ENCODE peak calls at places on chromosomes 13 and 19, in ten cellular contexts. T is activated naive CD4-positive, alpha-beta T cell treated with anti-CD3 and anti-CD28 coated beads, Interleukin-2, amount 50 U/mL, for 72 hours; Z is CD4-positive, alpha-beta T cell; Q is left kidney; E is CD4-positive, CD25-positive, alpha-beta regulatory T cell; P is neural progenitor cell; D is IMR-90; C is Right ventricle myocardium inferior; A is upper lobe of left lung; N is T-helper 2 cell. R is an unnamed sample.
A peak's percentile ranks its signal among the peaks of the same experiment; 100 is the strongest.

GRCh38 chr19:48660854-48661731 is 11.7 kb downstream of the NTN5 start:
- DNase-seq in Q (peak; percentile 84), P (peak; percentile 73), T (peak; percentile 80), Z (peak; percentile 70), N (peak; percentile 71), A (peak; percentile 85), C (peak; percentile 91), E (peak; percentile 70), D (peak; percentile 86), R (peak; percentile 97)

GRCh38 chr19:28697308-28697707 is 515.6 kb downstream of the UQCRFS1 start:
- DNase-seq in N (no peak), A (no peak), T (no peak), E (no peak), C (no peak), Z (no peak), Q (no peak), D (no peak), P (no peak), R (no peak)

GRCh38 chr13:75558130-75558840 is 8.7 kb downstream of the UCHL3 start:
- DNase-seq in E (no peak), N (no peak), T (no peak), Z (no peak), Q (no peak), D (no peak), A (no peak), P (no peak), C (no peak), R (no peak)

GRCh38 chr13:110173247-110173818 is 133.6 kb downstream of the COL4A1 start:
- DNase-seq in N (no peak), E (no peak), T (no peak), Z (no peak), C (no peak), Q (no peak), A (no peak), P (no peak), D (peak; percentile 13), R (no peak)

GRCh38 chr13:35649162-35649561 is 172.7 kb upstream of the MAB21L1 start:
- DNase-seq in C (no peak), T (no peak), D (peak; percentile 2), E (no peak), N (no peak), P (no peak), Q (no peak), Z (no peak), A (no peak), R (no peak)

GRCh38 chr19:27742041-27742440 is 1470.9 kb downstream of the UQCRFS1 start:
- DNase-seq in Z (no peak), C (no peak), N (no peak), Q (no peak), A (no peak), P (no peak), E (no peak), D (no peak), T (no peak), R (no peak)

GRCh38 chr19:7994114-7994513 is 11.3 kb downstream of the ELAVL1 start:
- DNase-seq in A (no peak), P (no peak), E (no peak), T (no peak), Z (no peak), C (no peak), N (no peak), D (no peak), Q (no peak), R (no peak)

GRCh38 chr19:47507031-47507430 is 7.8 kb downstream of the NAPA start:
- DNase-seq in Q (peak; percentile 60), P (no peak), D (no peak), E (no peak), C (no peak), Z (no peak), T (no peak), A (no peak), N (no peak), R (no peak)

GRCh38 chr19:10712754-10713153 is 5.1 kb upstream of the DNM2 start:
- DNase-seq in D (no peak), Z (no peak), A (no peak), P (no peak), Q (peak; percentile 43), T (no peak), E (no peak), N (no peak), C (no peak), R (no peak)

GRCh38 chr19:13848811-13849241 is 28.1 kb upstream of the NANOS3 start:
- DNase-seq in P (no peak), T (no peak), N (no peak), D (no peak), A (no peak), C (peak; percentile 43), Q (no peak), E (no peak), Z (no peak), R (no peak)

GRCh38 chr13:99131410-99131809 is 69.2 kb upstream of the UBAC2 start:
- DNase-seq in Z (no peak), D (no peak), Q (no peak), A (no peak), C (no peak), E (no peak), T (no peak), P (no peak), N (no peak), R (no peak)

GRCh38 chr13:105914637-105915036 is 620.8 kb downstream of the EFNB2 start:
- DNase-seq in C (no peak), N (no peak), Q (no peak), Z (no peak), A (no peak), D (peak; percentile 95), T (no peak), P (no peak), E (no peak), R (no peak)

GRCh38 chr19:4067396-4068057 is 828 bp upstream of the ZBTB7A start:
- DNase-seq in P (peak; percentile 64), A (peak; percentile 54), Q (peak; percentile 64), T (no peak), C (peak; percentile 80), Z (peak; percentile 54), E (peak; percentile 55), N (peak; percentile 55), D (no peak), R (no peak)

GRCh38 chr19:35963514-35963913 is 27.3 kb downstream of the LRFN3 start:
- DNase-seq in Z (peak; percentile 33), C (no peak), P (peak; percentile 91), N (no peak), Q (peak; percentile 92), T (peak; percentile 55), D (peak; percentile 56), E (no peak), A (no peak), R (no peak)

GRCh38 chr19:40366697-40367561 is 18.4 kb downstream of the PLD3 start:
- DNase-seq in C (peak; percentile 65), T (no peak), Z (no peak), E (no peak), Q (peak; percentile 91), P (peak; percentile 72), A (peak; percentile 82), D (peak; percentile 24), N (no peak), R (no peak)

GRCh38 chr13:114025432-114026127 is 51.7 kb upstream of the C13orf46 start:
- DNase-seq in Q (peak; percentile 80), D (peak; percentile 78), P (peak; percentile 38), T (no peak), E (no peak), N (no peak), Z (no peak), C (peak; percentile 68), A (no peak), R (no peak)

GRCh38 chr13:52387721-52388120 is 18.3 kb downstream of the THSD1 start:
- DNase-seq in D (no peak), Z (no peak), E (no peak), T (no peak), A (no peak), C (no peak), Q (no peak), P (no peak), N (no peak), R (no peak)

GRCh38 chr13:107392205-107392604 is 823.1 kb downstream of the LIG4 start:
- DNase-seq in N (no peak), D (no peak), Q (no peak), C (no peak), T (no peak), Z (no peak), P (no peak), A (no peak), E (no peak), R (no peak)

R was measured in NCI-H1436.